ENCODE peak calls at places on chromosomes 6 and 20, in eight cellular contexts. One of them, this sample, is unnamed.

GRCh38 chr20:52410746-52411317 is 219.3 kb upstream of the ZFP64 start:
- DNase-seq in CD8-positive, alpha-beta memory T cell: no peak
- DNase-seq in naive thymus-derived CD4-positive, alpha-beta T cell: no peak
- DNase-seq in cardiac muscle cell: no peak
- DNase-seq in testis: no peak
- DNase-seq in H1: no peak
- DNase-seq in H9: no peak
- DNase-seq in caudate nucleus: no peak
- DNase-seq in this sample: no peak

GRCh38 chr20:19975436-19975799 is 41.7 kb upstream of the NAA20 start:
- DNase-seq in H9: no peak
- DNase-seq in caudate nucleus: no peak
- DNase-seq in testis: peak; percentile 77
- DNase-seq in CD8-positive, alpha-beta memory T cell: no peak
- DNase-seq in cardiac muscle cell: no peak
- DNase-seq in H1: no peak
- DNase-seq in naive thymus-derived CD4-positive, alpha-beta T cell: no peak
- DNase-seq in this sample: no peak

GRCh38 chr20:1958426-1958825 is 35.4 kb downstream of the PDYN start:
- DNase-seq in caudate nucleus: no peak
- DNase-seq in naive thymus-derived CD4-positive, alpha-beta T cell: no peak
- DNase-seq in H1: no peak
- DNase-seq in testis: no peak
- DNase-seq in cardiac muscle cell: no peak
- DNase-seq in H9: no peak
- DNase-seq in CD8-positive, alpha-beta memory T cell: no peak
- DNase-seq in this sample: no peak

GRCh38 chr6:128848169-128848935 is 34.6 kb upstream of the LAMA2 start:
- DNase-seq in H9: no peak
- DNase-seq in cardiac muscle cell: no peak
- DNase-seq in H1: no peak
- DNase-seq in naive thymus-derived CD4-positive, alpha-beta T cell: no peak
- DNase-seq in caudate nucleus: no peak
- DNase-seq in testis: no peak
- DNase-seq in CD8-positive, alpha-beta memory T cell: no peak
- DNase-seq in this sample: peak; percentile 33

GRCh38 chr20:22411568-22412450 is 172.6 kb downstream of the FOXA2 start:
- DNase-seq in naive thymus-derived CD4-positive, alpha-beta T cell: no peak
- DNase-seq in testis: peak; percentile 78
- DNase-seq in caudate nucleus: no peak
- DNase-seq in H9: no peak
- DNase-seq in CD8-positive, alpha-beta memory T cell: no peak
- DNase-seq in cardiac muscle cell: no peak
- DNase-seq in H1: no peak
- DNase-seq in this sample: peak; percentile 83

GRCh38 chr6:35040398-35040797 is 100.7 kb downstream of the TCP11 start:
- DNase-seq in testis: no peak
- DNase-seq in caudate nucleus: no peak
- DNase-seq in naive thymus-derived CD4-positive, alpha-beta T cell: no peak
- DNase-seq in H9: no peak
- DNase-seq in cardiac muscle cell: no peak
- DNase-seq in CD8-positive, alpha-beta memory T cell: no peak
- DNase-seq in H1: no peak
- DNase-seq in this sample: no peak

GRCh38 chr6:127299522-127300240 is 33.0 kb downstream of the RNF146 start:
- DNase-seq in H1: no peak
- DNase-seq in testis: no peak
- DNase-seq in caudate nucleus: no peak
- DNase-seq in naive thymus-derived CD4-positive, alpha-beta T cell: no peak
- DNase-seq in H9: no peak
- DNase-seq in cardiac muscle cell: no peak
- DNase-seq in CD8-positive, alpha-beta memory T cell: no peak
- DNase-seq in this sample: no peak

GRCh38 chr20:992801-993535 is 9.1 kb downstream of the RSPO4 start:
- DNase-seq in caudate nucleus: no peak
- DNase-seq in testis: no peak
- DNase-seq in cardiac muscle cell: no peak
- DNase-seq in CD8-positive, alpha-beta memory T cell: no peak
- DNase-seq in H1: no peak
- DNase-seq in H9: no peak
- DNase-seq in naive thymus-derived CD4-positive, alpha-beta T cell: no peak
- DNase-seq in this sample: no peak

GRCh38 chr6:55290736-55291135 is 36.5 kb upstream of the GFRAL start:
- DNase-seq in naive thymus-derived CD4-positive, alpha-beta T cell: no peak
- DNase-seq in CD8-positive, alpha-beta memory T cell: no peak
- DNase-seq in testis: no peak
- DNase-seq in H1: no peak
- DNase-seq in cardiac muscle cell: no peak
- DNase-seq in caudate nucleus: no peak
- DNase-seq in H9: no peak
- DNase-seq in this sample: no peak

GRCh38 chr6:24796616-24797290 is 2.0 kb downstream of the ARMH2 start:
- DNase-seq in naive thymus-derived CD4-positive, alpha-beta T cell: no peak
- DNase-seq in H1: no peak
- DNase-seq in CD8-positive, alpha-beta memory T cell: no peak
- DNase-seq in H9: no peak
- DNase-seq in cardiac muscle cell: no peak
- DNase-seq in caudate nucleus: no peak
- DNase-seq in testis: no peak
- DNase-seq in this sample: no peak

GRCh38 chr6:121260651-121261102 is 73.6 kb downstream of the TBC1D32 start:
- DNase-seq in testis: no peak
- DNase-seq in CD8-positive, alpha-beta memory T cell: no peak
- DNase-seq in H1: no peak
- DNase-seq in cardiac muscle cell: no peak
- DNase-seq in H9: no peak
- DNase-seq in naive thymus-derived CD4-positive, alpha-beta T cell: no peak
- DNase-seq in caudate nucleus: no peak
- DNase-seq in this sample: peak; percentile 69

GRCh38 chr6:31113861-31114539 is 600 bp upstream of the PSORS1C1 start:
- DNase-seq in H1: no peak
- DNase-seq in H9: no peak
- DNase-seq in naive thymus-derived CD4-positive, alpha-beta T cell: no peak
- DNase-seq in CD8-positive, alpha-beta memory T cell: no peak
- DNase-seq in cardiac muscle cell: peak; percentile 19
- DNase-seq in testis: no peak
- DNase-seq in caudate nucleus: no peak
- DNase-seq in this sample: no peak

GRCh38 chr6:37580164-37580955 is 80.7 kb upstream of the CCDC167 start:
- DNase-seq in naive thymus-derived CD4-positive, alpha-beta T cell: no peak
- DNase-seq in caudate nucleus: no peak
- DNase-seq in cardiac muscle cell: no peak
- DNase-seq in testis: no peak
- DNase-seq in H1: no peak
- DNase-seq in CD8-positive, alpha-beta memory T cell: no peak
- DNase-seq in H9: no peak
- DNase-seq in this sample: no peak

GRCh38 chr6:71967436-71967835 is 81.1 kb downstream of the RIMS1 start:
- DNase-seq in CD8-positive, alpha-beta memory T cell: no peak
- DNase-seq in testis: no peak
- DNase-seq in cardiac muscle cell: no peak
- DNase-seq in caudate nucleus: no peak
- DNase-seq in naive thymus-derived CD4-positive, alpha-beta T cell: no peak
- DNase-seq in H1: no peak
- DNase-seq in H9: no peak
- DNase-seq in this sample: no peak

GRCh38 chr6:155078331-155078745 is 83.2 kb downstream of the TIAM2 start:
- DNase-seq in caudate nucleus: no peak
- DNase-seq in naive thymus-derived CD4-positive, alpha-beta T cell: no peak
- DNase-seq in H9: no peak
- DNase-seq in cardiac muscle cell: peak; percentile 16
- DNase-seq in CD8-positive, alpha-beta memory T cell: no peak
- DNase-seq in testis: peak; percentile 56
- DNase-seq in H1: no peak
- DNase-seq in this sample: no peak

GRCh38 chr6:74607934-74608333 is 597.9 kb downstream of the COL12A1 start:
- DNase-seq in cardiac muscle cell: no peak
- DNase-seq in naive thymus-derived CD4-positive, alpha-beta T cell: no peak
- DNase-seq in H9: no peak
- DNase-seq in testis: no peak
- DNase-seq in CD8-positive, alpha-beta memory T cell: no peak
- DNase-seq in caudate nucleus: no peak
- DNase-seq in H1: no peak
- DNase-seq in this sample: no peak

GRCh38 chr6:32680055-32680454 is 13.6 kb upstream of the HLA-DQB1 start:
- DNase-seq in H1: no peak
- DNase-seq in naive thymus-derived CD4-positive, alpha-beta T cell: no peak
- DNase-seq in CD8-positive, alpha-beta memory T cell: no peak
- DNase-seq in cardiac muscle cell: no peak
- DNase-seq in caudate nucleus: no peak
- DNase-seq in H9: no peak
- DNase-seq in testis: no peak
- DNase-seq in this sample: no peak

GRCh38 chr6:31922942-31923341 is 4.6 kb upstream of the C2 start:
- DNase-seq in H9: no peak
- DNase-seq in cardiac muscle cell: no peak
- DNase-seq in naive thymus-derived CD4-positive, alpha-beta T cell: no peak
- DNase-seq in caudate nucleus: no peak
- DNase-seq in CD8-positive, alpha-beta memory T cell: peak; percentile 17
- DNase-seq in H1: no peak
- DNase-seq in testis: peak; percentile 43
- DNase-seq in this sample: no peak

GRCh38 chr20:33827109-33827508 is 16.0 kb downstream of the CHMP4B start:
- DNase-seq in H1: no peak
- DNase-seq in cardiac muscle cell: no peak
- DNase-seq in caudate nucleus: no peak
- DNase-seq in testis: no peak
- DNase-seq in naive thymus-derived CD4-positive, alpha-beta T cell: no peak
- DNase-seq in CD8-positive, alpha-beta memory T cell: no peak
- DNase-seq in H9: no peak
- DNase-seq in this sample: no peak

GRCh38 chr20:58102744-58103516 is 125.5 kb downstream of the ANKRD60 start:
- DNase-seq in cardiac muscle cell: no peak
- DNase-seq in testis: no peak
- DNase-seq in H9: no peak
- DNase-seq in H1: no peak
- DNase-seq in naive thymus-derived CD4-positive, alpha-beta T cell: peak; percentile 23
- DNase-seq in caudate nucleus: peak; percentile 30
- DNase-seq in CD8-positive, alpha-beta memory T cell: no peak
- DNase-seq in this sample: no peak

GRCh38 chr6:75327807-75328206 is 43.2 kb upstream of the TMEM30A start:
- DNase-seq in H1: no peak
- DNase-seq in testis: no peak
- DNase-seq in H9: no peak
- DNase-seq in caudate nucleus: no peak
- DNase-seq in naive thymus-derived CD4-positive, alpha-beta T cell: no peak
- DNase-seq in cardiac muscle cell: no peak
- DNase-seq in CD8-positive, alpha-beta memory T cell: no peak
- DNase-seq in this sample: no peak

GRCh38 chr6:8492536-8493125 is 57.3 kb upstream of the SLC35B3 start:
- DNase-seq in naive thymus-derived CD4-positive, alpha-beta T cell: no peak
- DNase-seq in caudate nucleus: no peak
- DNase-seq in CD8-positive, alpha-beta memory T cell: no peak
- DNase-seq in cardiac muscle cell: no peak
- DNase-seq in testis: no peak
- DNase-seq in H9: no peak
- DNase-seq in H1: no peak
- DNase-seq in this sample: no peak
- H3K27ac ChIP-seq in naive thymus-derived CD4-positive, alpha-beta T cell: no peak overlapping the region
- H3K27ac ChIP-seq in caudate nucleus: no peak overlapping the region
- H3K27ac ChIP-seq in CD8-positive, alpha-beta memory T cell: no peak overlapping the region
- H3K27ac ChIP-seq in cardiac muscle cell: no peak overlapping the region
- H3K27ac ChIP-seq in testis: no peak overlapping the region
- H3K27ac ChIP-seq in H9: no peak overlapping the region
- H3K27ac ChIP-seq in H1: no peak overlapping the region
- H3K27ac ChIP-seq in this sample: no peak overlapping the region

GRCh38 chr20:59933296-59933848 is at the start of gene SYCP2:
- DNase-seq in H9: peak; percentile 60
- DNase-seq in CD8-positive, alpha-beta memory T cell: peak; percentile 71
- DNase-seq in testis: peak; percentile 67
- DNase-seq in cardiac muscle cell: no peak
- DNase-seq in H1: no peak
- DNase-seq in caudate nucleus: no peak
- DNase-seq in naive thymus-derived CD4-positive, alpha-beta T cell: peak; percentile 62
- DNase-seq in this sample: peak; percentile 72
- H3K27ac ChIP-seq in H9: no peak within 1 kb of the TSS
- H3K27ac ChIP-seq in CD8-positive, alpha-beta memory T cell: peak within 1 kb of the TSS; percentile 55
- H3K27ac ChIP-seq in testis: peak within 1 kb of the TSS; percentile 63
- H3K27ac ChIP-seq in cardiac muscle cell: no peak within 1 kb of the TSS
- H3K27ac ChIP-seq in H1: no peak within 1 kb of the TSS
- H3K27ac ChIP-seq in caudate nucleus: peak within 1 kb of the TSS; percentile 44
- H3K27ac ChIP-seq in naive thymus-derived CD4-positive, alpha-beta T cell: peak within 1 kb of the TSS; percentile 61
- H3K27ac ChIP-seq in this sample: peak within 1 kb of the TSS; percentile 75

GRCh38 chr6:53391170-53391569 is 42.4 kb upstream of the ELOVL5 start:
- DNase-seq in testis: peak; percentile 25
- DNase-seq in naive thymus-derived CD4-positive, alpha-beta T cell: no peak
- DNase-seq in caudate nucleus: no peak
- DNase-seq in H9: no peak
- DNase-seq in H1: no peak
- DNase-seq in CD8-positive, alpha-beta memory T cell: no peak
- DNase-seq in cardiac muscle cell: no peak
- DNase-seq in this sample: no peak

GRCh38 chr6:53397283-53397682 is 48.5 kb upstream of the ELOVL5 start:
- DNase-seq in testis: no peak
- DNase-seq in naive thymus-derived CD4-positive, alpha-beta T cell: no peak
- DNase-seq in CD8-positive, alpha-beta memory T cell: no peak
- DNase-seq in H1: no peak
- DNase-seq in cardiac muscle cell: no peak
- DNase-seq in caudate nucleus: no peak
- DNase-seq in H9: no peak
- DNase-seq in this sample: no peak

GRCh38 chr6:53394704-53395103 is 46.0 kb upstream of the ELOVL5 start:
- DNase-seq in CD8-positive, alpha-beta memory T cell: no peak
- DNase-seq in testis: no peak
- DNase-seq in caudate nucleus: no peak
- DNase-seq in cardiac muscle cell: no peak
- DNase-seq in H9: no peak
- DNase-seq in H1: no peak
- DNase-seq in naive thymus-derived CD4-positive, alpha-beta T cell: no peak
- DNase-seq in this sample: no peak

GRCh38 chr6:53398541-53399344 is 50.0 kb upstream of the ELOVL5 start:
- DNase-seq in H1: no peak
- DNase-seq in testis: no peak
- DNase-seq in CD8-positive, alpha-beta memory T cell: no peak
- DNase-seq in cardiac muscle cell: no peak
- DNase-seq in naive thymus-derived CD4-positive, alpha-beta T cell: no peak
- DNase-seq in caudate nucleus: no peak
- DNase-seq in H9: no peak
- DNase-seq in this sample: no peak

GRCh38 chr6:53395986-53396385 is 47.2 kb upstream of the ELOVL5 start:
- DNase-seq in naive thymus-derived CD4-positive, alpha-beta T cell: no peak
- DNase-seq in testis: no peak
- DNase-seq in caudate nucleus: no peak
- DNase-seq in H1: no peak
- DNase-seq in cardiac muscle cell: no peak
- DNase-seq in CD8-positive, alpha-beta memory T cell: no peak
- DNase-seq in H9: no peak
- DNase-seq in this sample: no peak
- H3K27ac ChIP-seq in naive thymus-derived CD4-positive, alpha-beta T cell: no peak overlapping the region
- H3K27ac ChIP-seq in testis: no peak overlapping the region
- H3K27ac ChIP-seq in caudate nucleus: no peak overlapping the region
- H3K27ac ChIP-seq in H1: no peak overlapping the region
- H3K27ac ChIP-seq in cardiac muscle cell: no peak overlapping the region
- H3K27ac ChIP-seq in CD8-positive, alpha-beta memory T cell: no peak overlapping the region
- H3K27ac ChIP-seq in H9: no peak overlapping the region
- H3K27ac ChIP-seq in this sample: no peak overlapping the region

DNA sequence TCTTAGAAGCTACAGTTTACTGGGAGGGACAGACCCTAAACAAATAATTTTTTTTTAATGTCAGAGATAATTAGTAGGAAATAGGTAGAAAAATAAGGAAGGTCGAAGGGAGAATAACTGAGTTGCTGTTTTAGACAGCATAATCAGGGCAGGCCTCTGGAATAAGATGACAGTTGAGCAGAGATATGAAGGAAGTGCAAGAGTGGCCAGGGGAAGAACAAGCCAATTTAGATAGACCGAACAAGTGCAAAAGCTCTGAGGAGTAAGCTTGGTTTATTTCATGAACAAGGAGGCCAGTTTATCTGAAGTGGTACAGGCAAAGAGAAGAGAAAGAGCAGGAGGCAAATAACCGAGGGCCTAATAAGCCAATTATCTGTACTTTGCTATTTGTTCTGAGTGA is 19.5 kb downstream of the PROCR start:
- DNase-seq in H1: no peak
- DNase-seq in testis: no peak
- DNase-seq in caudate nucleus: no peak
- DNase-seq in CD8-positive, alpha-beta memory T cell: no peak
- DNase-seq in naive thymus-derived CD4-positive, alpha-beta T cell: no peak
- DNase-seq in H9: no peak
- DNase-seq in cardiac muscle cell: peak; percentile 50
- DNase-seq in this sample: no peak
- H3K27ac ChIP-seq in H1: no peak overlapping the region
- H3K27ac ChIP-seq in testis: peak overlapping the region; percentile 31
- H3K27ac ChIP-seq in caudate nucleus: no peak overlapping the region
- H3K27ac ChIP-seq in CD8-positive, alpha-beta memory T cell: no peak overlapping the region
- H3K27ac ChIP-seq in naive thymus-derived CD4-positive, alpha-beta T cell: no peak overlapping the region
- H3K27ac ChIP-seq in H9: no peak overlapping the region
- H3K27ac ChIP-seq in cardiac muscle cell: peak overlapping the region; percentile 94
- H3K27ac ChIP-seq in this sample: no peak overlapping the region